ENCODE peak calls at places on chromosome 6, in nine cellular contexts. C is naive thymus-derived CD8-positive, alpha-beta T cell; Z is effector CD4-positive, alpha-beta T cell; T is T-helper 2 cell; O is A172; N is mucosa of gallbladder; X is gastrocnemius medialis; Q is activated gamma-delta T cell treated with Interleukin-2 at 50 U/mL for 16 hours; F is left ventricle myocardium inferior. R is an unnamed sample.
A peak's percentile ranks its signal among the peaks of the same experiment; 100 is the strongest.

GRCh38 chr6:4564746-4565145 is 211.5 kb upstream of the CDYL start:
- DNase-seq in C (no peak), X (no peak), N (no peak), T (no peak), F (no peak), O (no peak), Q (no peak), Z (no peak), R (no peak)

GRCh38 chr6:41966214-41966920 is 24.8 kb upstream of the CCND3 start:
- DNase-seq in Q (no peak), N (no peak), X (no peak), Z (no peak), T (no peak), O (peak; percentile 28), C (no peak), F (no peak), R (no peak)

GRCh38 chr6:170268216-170269129 is 22.4 kb downstream of the DLL1 start:
- DNase-seq in C (no peak), O (no peak), F (no peak), X (no peak), T (no peak), Q (no peak), Z (no peak), N (no peak), R (peak; percentile 4)

GRCh38 chr6:188821-189655 is 103.2 kb upstream of the DUSP22 start:
- DNase-seq in Q (peak; percentile 79), F (peak; percentile 84), C (peak; percentile 68), Z (peak; percentile 64), X (peak; percentile 35), O (peak; percentile 85), T (peak; percentile 56), N (peak; percentile 82), R (peak; percentile 79)

GRCh38 chr6:3592371-3592941 is 135.6 kb upstream of the SLC22A23 start:
- DNase-seq in Q (no peak), C (no peak), Z (no peak), T (no peak), O (peak; percentile 86), F (no peak), X (no peak), N (no peak), R (no peak)

GRCh38 chr6:63923139-63923739 is 287.6 kb downstream of the PHF3 start:
- DNase-seq in X (no peak), Z (no peak), F (no peak), O (no peak), C (peak; percentile 15), Q (no peak), T (no peak), N (no peak), R (no peak)

GRCh38 chr6:158085261-158086053 is 82.6 kb downstream of the SERAC1 start:
- DNase-seq in X (no peak), Z (no peak), T (no peak), Q (no peak), F (no peak), C (no peak), N (no peak), O (no peak), R (no peak)

GRCh38 chr6:49570474-49571079 is 20.1 kb downstream of the C6orf141 start:
- DNase-seq in N (no peak), O (peak; percentile 42), T (no peak), Q (no peak), C (no peak), F (no peak), Z (no peak), X (no peak), R (no peak)

GRCh38 chr6:32195652-32195901 is 3.1 kb upstream of the GPSM3 start:
- DNase-seq in N (peak; percentile 100), F (peak; percentile 100), C (peak; percentile 96), X (peak; percentile 100), O (peak; percentile 99), Z (peak; percentile 98), T (peak; percentile 100), Q (peak; percentile 100), R (peak; percentile 100)

GRCh38 chr6:45420083-45420908 is 42.6 kb upstream of the SUPT3H start:
- DNase-seq in T (peak; percentile 58), Q (peak; percentile 52), C (peak; percentile 56), O (no peak), F (peak; percentile 13), X (no peak), N (no peak), Z (peak; percentile 64), R (no peak)

GRCh38 chr6:96657344-96657743 is 94.4 kb downstream of the FHL5 start:
- DNase-seq in C (no peak), T (no peak), X (no peak), F (no peak), Q (no peak), N (no peak), Z (no peak), O (no peak), R (no peak)